ENCODE peak calls at places on chromosomes 11 and 22, in eight cellular contexts. E is psoas muscle; Z is spleen; W is neural progenitor cell; D is CD8-positive, alpha-beta memory T cell; A is testis; N is CD4-positive, CD25-positive, alpha-beta regulatory T cell; C is naive thymus-derived CD4-positive, alpha-beta T cell. O is an unnamed sample. For H3K4me1, the result is how much of the 10 kb centered on the place peaks cover.

GRCh38 chr11:112253605-112254242 is 6.9 kb downstream of the PLET1 start:
- DNase-seq in E (no peak), Z (no peak), W (no peak), D (no peak), A (no peak), N (no peak), C (no peak), O (no peak)

GRCh38 chr11:119567667-119568582 is 145.0 kb upstream of the THY1 start:
- DNase-seq in E (no peak), Z (no peak), W (no peak), D (no peak), A (peak), N (no peak), C (no peak), O (no peak)

GRCh38 chr11:48034926-48035876 is 54.8 kb downstream of the PTPRJ start:
- DNase-seq in E (peak), Z (peak), W (no peak), D (no peak), A (no peak), N (no peak), C (no peak), O (peak)

GRCh38 chr11:86160546-86161149 is 83.9 kb upstream of the EED start:
- DNase-seq in E (no peak), Z (no peak), W (no peak), D (no peak), A (no peak), N (no peak), C (no peak), O (no peak)

GRCh38 chr11:103234974-103235373 is 125.7 kb downstream of the DYNC2H1 start:
- DNase-seq in E (no peak), Z (no peak), W (no peak), D (no peak), A (no peak), N (no peak), C (no peak), O (no peak)

GRCh38 chr11:67546852-67547251 is 23.6 kb upstream of the CABP2 start:
- DNase-seq in E (no peak), Z (no peak), W (no peak), D (no peak), A (no peak), N (no peak), C (no peak), O (no peak)

GRCh38 chr11:110337570-110338193 is 41.3 kb upstream of the RDX start:
- DNase-seq in E (no peak), Z (no peak), W (no peak), D (no peak), A (no peak), N (no peak), C (no peak), O (no peak)

GRCh38 chr11:2662430-2663299 is 37.1 kb downstream of the KCNQ1OT1 start:
- DNase-seq in E (no peak), Z (peak), W (no peak), D (no peak), A (no peak), N (no peak), C (no peak), O (no peak)

GRCh38 chr11:34999453-34999852 is 83.0 kb downstream of the PDHX start:
- DNase-seq in E (no peak), Z (no peak), W (no peak), D (no peak), A (no peak), N (no peak), C (no peak), O (no peak)

GRCh38 chr11:86335131-86335768 is 33.2 kb downstream of the HIKESHI start:
- DNase-seq in E (no peak), Z (no peak), W (no peak), D (no peak), A (no peak), N (no peak), C (no peak), O (no peak)

GRCh38 chr11:45754261-45754709 is 50.7 kb upstream of the SLC35C1 start:
- DNase-seq in E (no peak), Z (no peak), W (no peak), D (no peak), A (peak), N (no peak), C (no peak), O (peak)

GRCh38 chr11:2320591-2321310 is 18.9 kb downstream of the TSPAN32 start:
- DNase-seq in E (no peak), Z (peak), W (no peak), D (no peak), A (no peak), N (no peak), C (no peak), O (no peak)

GRCh38 chr11:69367211-69367964 is 73.4 kb downstream of the MYEOV start:
- DNase-seq in E (no peak), Z (no peak), W (no peak), D (no peak), A (peak), N (no peak), C (no peak), O (no peak)

GRCh38 chr11:12506502-12506921 is 129.1 kb downstream of the PARVA start:
- DNase-seq in E (no peak), Z (no peak), W (no peak), D (no peak), A (no peak), N (no peak), C (no peak), O (no peak)

GRCh38 chr11:120057595-120058581 is 80.0 kb downstream of the TRIM29 start:
- DNase-seq in E (no peak), Z (no peak), W (peak), D (no peak), A (no peak), N (no peak), C (no peak), O (no peak)

GRCh38 chr11:33268945-33269567 is 11.9 kb downstream of the HIPK3 start:
- DNase-seq in E (no peak), Z (no peak), W (no peak), D (no peak), A (no peak), N (no peak), C (no peak), O (no peak)

GRCh38 chr22:50001388-50002231 is 11.0 kb downstream of the IL17REL start:
- DNase-seq in E (no peak), Z (no peak), W (peak), D (no peak), A (no peak), N (no peak), C (no peak), O (no peak)

GRCh38 chr11:123441161-123441560 is 11.1 kb downstream of the GRAMD1B start:
- DNase-seq in E (no peak), Z (no peak), W (no peak), D (no peak), A (no peak), N (no peak), C (no peak), O (no peak)

GRCh38 chr11:62132188-62132587 is 8.4 kb downstream of the INCENP start:
- DNase-seq in E (no peak), Z (no peak), W (no peak), D (no peak), A (no peak), N (no peak), C (no peak), O (no peak)

GRCh38 chr22:40855960-40856512 is 403 bp downstream of the ST13 start:
- DNase-seq in E (peak), Z (peak), W (peak), D (peak), A (no peak), N (no peak), C (no peak), O (peak)

GRCh38 chr22:19962246-19962908 is 20.8 kb upstream of the TXNRD2 start:
- DNase-seq in E (peak), Z (peak), W (peak), D (no peak), A (peak), N (peak), C (no peak), O (peak)

GRCh38 chr22:33758125-33758483 is 162.2 kb downstream of the LARGE1 start:
- DNase-seq in E (no peak), Z (no peak), W (no peak), D (no peak), A (no peak), N (no peak), C (no peak), O (no peak)

GRCh38 chr22:22928666-22929380 is 41.2 kb downstream of the IGLL5 start:
- DNase-seq in E (peak), Z (peak), W (no peak), D (peak), A (no peak), N (no peak), C (peak), O (peak)

GRCh38 chr11:115264278-115264677 is 239.9 kb downstream of the CADM1 start:
- DNase-seq in E (no peak), Z (no peak), W (no peak), D (no peak), A (no peak), N (no peak), C (no peak), O (no peak)

GRCh38 chr11:34916014-34916809 is at the start of the genes APIP and PDHX:
- DNase-seq in E (peak), Z (peak), W (peak), D (peak), A (peak), N (peak), C (peak), O (peak)

GRCh38 chr11:68039526-68040086 is 781 bp downstream of the TCIRG1 start:
- DNase-seq in E (peak), Z (peak), W (no peak), D (no peak), A (no peak), N (no peak), C (no peak), O (no peak)

GRCh38 chr11:94308024-94308423 is 3.6 kb downstream of the IZUMO1R start:
- DNase-seq in E (no peak), Z (no peak), W (no peak), D (no peak), A (no peak), N (no peak), C (no peak), O (no peak)

GRCh38 chr11:57146301-57146700 is 35.5 kb upstream of the LRRC55 start:
- DNase-seq in E (no peak), Z (no peak), W (no peak), D (no peak), A (no peak), N (no peak), C (no peak), O (no peak)

GRCh38 chr11:116798368-116798767 is 6.7 kb upstream of the APOA5 start:
- DNase-seq in E (no peak), Z (no peak), W (no peak), D (no peak), A (no peak), N (no peak), C (no peak), O (no peak)

DNA sequence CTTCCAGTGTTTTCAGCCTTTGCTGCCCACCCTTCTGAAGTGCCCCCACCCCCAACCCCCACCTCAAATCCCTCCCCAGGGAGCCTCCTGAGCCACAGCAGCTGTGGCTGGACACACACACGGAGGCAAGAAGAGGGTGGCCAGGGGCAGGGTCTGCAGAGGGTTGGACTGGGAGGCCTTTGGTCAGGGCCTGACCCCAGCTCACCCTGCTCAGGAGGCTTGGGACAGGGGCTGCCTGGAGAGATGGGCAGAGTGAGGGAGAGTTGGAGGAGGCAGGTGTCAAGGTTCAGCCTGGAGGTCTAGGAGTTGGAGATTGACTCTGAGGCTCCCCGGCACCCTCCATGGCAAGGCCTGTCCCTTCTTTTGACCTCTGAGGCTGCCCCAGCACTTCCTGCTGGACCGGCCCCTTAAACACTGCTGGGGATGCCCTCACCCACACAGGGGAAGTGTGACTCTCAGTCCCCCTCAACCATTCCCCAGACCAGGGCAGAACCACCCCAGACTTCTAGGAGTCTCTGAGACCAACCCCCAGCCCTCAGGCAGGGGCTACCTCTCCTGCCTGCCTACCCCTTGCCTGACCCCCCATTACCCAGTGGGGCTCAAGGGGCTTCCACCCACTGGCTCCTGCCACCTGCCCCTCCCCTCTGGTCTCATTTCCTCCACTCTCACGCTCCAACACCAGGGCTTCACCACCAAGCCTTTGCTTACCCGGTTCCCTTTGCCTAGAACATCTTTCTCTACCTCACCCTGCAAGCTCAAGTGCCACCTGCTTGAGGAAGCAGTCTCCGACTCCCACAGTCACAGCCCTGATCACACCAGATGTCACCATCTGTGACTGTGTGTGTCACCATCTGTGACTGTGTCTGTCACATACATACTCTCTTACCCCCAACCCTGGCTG is 8.6 kb downstream of the ARAP1 start:
- DNase-seq in E (peak), Z (peak), W (no peak), D (peak), A (no peak), N (no peak), C (no peak), O (no peak)
- H3K4me3 ChIP-seq in E (no peak), Z (no peak), W (no peak), D (no peak), A (no peak), N (no peak), C (no peak), O (no peak)

DNA sequence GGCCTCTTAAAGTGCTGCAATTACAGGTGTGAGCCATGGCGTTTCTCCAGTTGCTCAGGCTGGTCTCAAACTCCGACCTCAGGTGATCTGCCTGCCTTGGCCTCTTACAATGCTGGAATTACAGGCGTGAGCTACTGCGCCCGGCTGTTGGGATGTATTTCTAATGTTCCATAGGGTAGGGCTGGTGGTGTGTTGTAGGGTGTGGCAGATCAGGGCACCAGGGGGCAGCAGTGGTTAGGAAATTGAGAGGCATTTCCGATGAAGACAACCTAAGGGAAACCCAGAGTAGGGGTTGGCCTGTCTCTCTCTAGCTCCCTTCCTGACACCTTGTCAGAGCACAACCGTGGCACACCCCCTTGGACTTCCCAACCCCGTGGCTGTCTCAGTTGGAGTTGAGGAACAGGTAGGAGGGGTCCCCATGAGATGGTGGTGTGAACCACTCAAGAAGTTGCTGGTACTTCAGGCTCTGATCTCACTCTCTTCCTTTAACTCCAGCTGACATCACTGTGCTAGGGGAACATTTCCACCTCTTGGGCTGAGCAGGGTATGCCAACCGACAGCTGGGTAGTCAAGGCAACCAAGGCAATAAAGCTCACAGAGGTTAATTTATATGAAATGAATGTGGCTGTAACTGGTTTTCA is 32.9 kb downstream of the YWHAH start:
- DNase-seq in E (peak), Z (peak), W (peak), D (peak), A (peak), N (peak), C (peak), O (peak)
- H3K27ac ChIP-seq in E (no peak), Z (no peak), W (no peak), D (no peak), A (no peak), N (no peak), C (no peak), O (no peak)

DNA sequence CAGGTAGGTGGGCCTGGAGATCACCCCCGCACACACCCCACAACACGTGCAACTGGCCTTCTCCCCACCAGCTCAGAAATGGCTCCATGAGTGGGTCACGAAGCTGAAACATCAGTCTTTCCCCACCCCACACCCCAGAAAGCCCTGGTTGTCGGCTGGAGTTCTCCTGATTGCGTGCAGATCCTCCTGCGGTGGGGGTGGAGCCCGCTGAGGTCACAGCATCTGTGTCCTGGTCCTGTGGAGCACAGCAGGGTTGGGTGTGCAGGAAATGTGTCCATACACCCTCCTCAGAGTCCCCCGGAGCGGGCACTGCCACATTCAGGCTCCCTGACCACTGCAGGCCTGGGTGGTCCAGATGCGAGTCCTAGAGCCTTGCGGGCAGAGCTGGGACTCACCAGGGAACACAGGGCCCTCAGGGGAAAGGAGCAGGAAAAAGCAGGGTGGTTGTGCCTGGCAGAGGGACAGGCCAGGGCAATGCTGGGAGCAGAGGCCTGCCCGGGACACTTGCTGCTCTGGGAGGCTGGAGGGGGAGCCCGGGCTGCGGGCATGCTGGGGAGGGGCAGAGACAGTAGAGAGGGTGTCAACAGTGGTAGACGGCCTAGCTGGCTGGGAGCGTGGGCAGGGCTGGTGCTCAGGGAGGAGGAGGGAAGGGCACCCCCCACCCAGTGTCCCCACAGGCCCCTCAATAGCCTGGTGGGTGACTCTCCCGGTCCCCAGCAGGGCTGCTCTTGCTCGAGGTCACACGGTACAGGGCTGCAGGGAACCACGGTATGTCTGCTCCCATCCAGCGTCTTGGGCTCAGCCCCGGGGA is 42.4 kb upstream of the PPARA start:
- DNase-seq in E (no peak), Z (no peak), W (no peak), D (no peak), A (no peak), N (no peak), C (no peak), O (no peak)
- H3K4me1 ChIP-seq in E (half or more), Z (half or more), W (under half), D (under half), A (half or more), N (under half), C (under half), O (half or more)

DNA sequence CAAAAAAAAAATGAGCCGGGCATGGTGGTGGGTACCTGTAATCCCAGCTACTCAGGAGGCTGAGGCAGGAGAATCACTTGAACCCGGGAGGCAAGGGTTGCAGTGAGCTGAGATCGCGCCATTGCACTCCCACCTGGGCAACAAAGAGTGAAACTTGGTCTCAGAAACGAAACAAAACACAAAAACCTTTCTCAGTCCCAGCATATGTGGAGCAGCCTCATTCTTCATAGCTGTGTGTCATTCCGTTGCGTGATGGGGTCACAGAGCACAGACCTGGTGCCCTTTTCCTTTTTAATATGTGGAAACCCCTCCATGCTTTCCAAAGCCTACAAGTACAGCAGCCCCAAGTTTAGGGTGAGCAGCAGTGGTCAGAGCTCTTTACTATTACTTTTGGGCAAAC is 13.7 kb downstream of the PEX26 start:
- DNase-seq in E (no peak), Z (no peak), W (no peak), D (no peak), A (no peak), N (no peak), C (no peak), O (no peak)
- H3K4me3 ChIP-seq in E (peak), Z (peak), W (no peak), D (peak), A (no peak), N (no peak), C (peak), O (peak)

O was measured in heart right ventricle.